ENCODE peak calls at places on chromosome 10, in seven cellular contexts. One of them, this sample, is unnamed.

GRCh38 chr10:99870051-99870730 is 87.8 kb downstream of the ABCC2 start:
- DNase-seq in H9: no peak
- DNase-seq in mesendoderm: no peak
- DNase-seq in neuronal stem cell: no peak
- DNase-seq in IMR-90: no peak
- DNase-seq in trophoblast cell: peak; percentile 87
- DNase-seq in mesenchymal stem cell: no peak
- DNase-seq in this sample: no peak

GRCh38 chr10:110083884-110084283 is 76.1 kb downstream of the ADD3 start:
- DNase-seq in mesendoderm: no peak
- DNase-seq in neuronal stem cell: no peak
- DNase-seq in mesenchymal stem cell: peak; percentile 38
- DNase-seq in IMR-90: peak; percentile 53
- DNase-seq in trophoblast cell: no peak
- DNase-seq in H9: no peak
- DNase-seq in this sample: no peak

GRCh38 chr10:27513451-27514191 is 9.5 kb downstream of the RAB18 start:
- DNase-seq in neuronal stem cell: no peak
- DNase-seq in H9: no peak
- DNase-seq in mesendoderm: peak; percentile 69
- DNase-seq in IMR-90: peak; percentile 57
- DNase-seq in trophoblast cell: peak; percentile 95
- DNase-seq in mesenchymal stem cell: peak; percentile 33
- DNase-seq in this sample: no peak

GRCh38 chr10:103256613-103257012 is 10.9 kb downstream of the RPEL1 start:
- DNase-seq in mesendoderm: no peak
- DNase-seq in H9: no peak
- DNase-seq in IMR-90: no peak
- DNase-seq in mesenchymal stem cell: no peak
- DNase-seq in neuronal stem cell: no peak
- DNase-seq in trophoblast cell: no peak
- DNase-seq in this sample: no peak

GRCh38 chr10:66783296-66783695 is 142.5 kb upstream of the LRRTM3 start:
- DNase-seq in neuronal stem cell: no peak
- DNase-seq in trophoblast cell: no peak
- DNase-seq in IMR-90: peak; percentile 56
- DNase-seq in H9: no peak
- DNase-seq in mesendoderm: no peak
- DNase-seq in mesenchymal stem cell: no peak
- DNase-seq in this sample: no peak

GRCh38 chr10:73886085-73886529 is 11.8 kb upstream of the CAMK2G start:
- DNase-seq in H9: peak; percentile 86
- DNase-seq in IMR-90: peak; percentile 82
- DNase-seq in neuronal stem cell: peak; percentile 62
- DNase-seq in mesenchymal stem cell: peak; percentile 86
- DNase-seq in trophoblast cell: peak; percentile 87
- DNase-seq in mesendoderm: peak; percentile 88
- DNase-seq in this sample: peak; percentile 81

GRCh38 chr10:132232553-132232949 is 45.8 kb downstream of the DPYSL4 start:
- DNase-seq in H9: no peak
- DNase-seq in mesendoderm: no peak
- DNase-seq in trophoblast cell: peak; percentile 36
- DNase-seq in IMR-90: no peak
- DNase-seq in mesenchymal stem cell: no peak
- DNase-seq in neuronal stem cell: no peak
- DNase-seq in this sample: no peak

GRCh38 chr10:80357804-80358125 is 1.2 kb downstream of the DYDC2 start:
- DNase-seq in mesendoderm: no peak
- DNase-seq in neuronal stem cell: no peak
- DNase-seq in trophoblast cell: no peak
- DNase-seq in mesenchymal stem cell: no peak
- DNase-seq in IMR-90: no peak
- DNase-seq in H9: no peak
- DNase-seq in this sample: no peak

GRCh38 chr10:77671594-77672252 is 34.1 kb upstream of the KCNMA1 start:
- DNase-seq in H9: no peak
- DNase-seq in IMR-90: no peak
- DNase-seq in trophoblast cell: no peak
- DNase-seq in mesenchymal stem cell: no peak
- DNase-seq in neuronal stem cell: no peak
- DNase-seq in mesendoderm: no peak
- DNase-seq in this sample: no peak

GRCh38 chr10:72074413-72075183 is 13.8 kb downstream of the SPOCK2 start:
- DNase-seq in H9: no peak
- DNase-seq in mesenchymal stem cell: no peak
- DNase-seq in IMR-90: no peak
- DNase-seq in neuronal stem cell: no peak
- DNase-seq in trophoblast cell: no peak
- DNase-seq in mesendoderm: no peak
- DNase-seq in this sample: no peak

GRCh38 chr10:96287392-96288105 is 16.2 kb upstream of the BLNK start:
- DNase-seq in trophoblast cell: peak; percentile 90
- DNase-seq in IMR-90: no peak
- DNase-seq in mesendoderm: no peak
- DNase-seq in mesenchymal stem cell: no peak
- DNase-seq in H9: no peak
- DNase-seq in neuronal stem cell: no peak
- DNase-seq in this sample: no peak

GRCh38 chr10:103897241-103897774 is 20.7 kb downstream of the STN1 start:
- DNase-seq in mesenchymal stem cell: no peak
- DNase-seq in trophoblast cell: no peak
- DNase-seq in mesendoderm: no peak
- DNase-seq in IMR-90: no peak
- DNase-seq in neuronal stem cell: no peak
- DNase-seq in H9: no peak
- DNase-seq in this sample: no peak

GRCh38 chr10:132307823-132308587 is at the start of gene STK32C:
- DNase-seq in mesendoderm: peak; percentile 92
- DNase-seq in H9: peak; percentile 94
- DNase-seq in mesenchymal stem cell: peak; percentile 88
- DNase-seq in trophoblast cell: peak; percentile 86
- DNase-seq in neuronal stem cell: peak; percentile 88
- DNase-seq in IMR-90: peak; percentile 85
- DNase-seq in this sample: peak; percentile 86

GRCh38 chr10:1424648-1425047 is 312.7 kb downstream of the ADARB2 start:
- DNase-seq in H9: no peak
- DNase-seq in mesendoderm: no peak
- DNase-seq in IMR-90: no peak
- DNase-seq in neuronal stem cell: no peak
- DNase-seq in mesenchymal stem cell: no peak
- DNase-seq in trophoblast cell: no peak
- DNase-seq in this sample: no peak

GRCh38 chr10:69949770-69950169 is 102.9 kb upstream of the MACROH2A2 start:
- DNase-seq in trophoblast cell: no peak
- DNase-seq in H9: no peak
- DNase-seq in IMR-90: no peak
- DNase-seq in neuronal stem cell: no peak
- DNase-seq in mesenchymal stem cell: no peak
- DNase-seq in mesendoderm: no peak
- DNase-seq in this sample: no peak

GRCh38 chr10:69953851-69954250 is 98.8 kb upstream of the MACROH2A2 start:
- DNase-seq in IMR-90: no peak
- DNase-seq in trophoblast cell: peak; percentile 33
- DNase-seq in mesendoderm: no peak
- DNase-seq in mesenchymal stem cell: no peak
- DNase-seq in H9: no peak
- DNase-seq in neuronal stem cell: no peak
- DNase-seq in this sample: no peak

GRCh38 chr10:69951658-69952057 is 101.0 kb upstream of the MACROH2A2 start:
- DNase-seq in trophoblast cell: no peak
- DNase-seq in IMR-90: no peak
- DNase-seq in mesenchymal stem cell: no peak
- DNase-seq in mesendoderm: no peak
- DNase-seq in neuronal stem cell: no peak
- DNase-seq in H9: no peak
- DNase-seq in this sample: no peak

GRCh38 chr10:69952801-69953200 is 99.8 kb upstream of the MACROH2A2 start:
- DNase-seq in H9: no peak
- DNase-seq in mesenchymal stem cell: no peak
- DNase-seq in neuronal stem cell: peak; percentile 66
- DNase-seq in IMR-90: no peak
- DNase-seq in trophoblast cell: no peak
- DNase-seq in mesendoderm: peak; percentile 69
- DNase-seq in this sample: no peak

DNA sequence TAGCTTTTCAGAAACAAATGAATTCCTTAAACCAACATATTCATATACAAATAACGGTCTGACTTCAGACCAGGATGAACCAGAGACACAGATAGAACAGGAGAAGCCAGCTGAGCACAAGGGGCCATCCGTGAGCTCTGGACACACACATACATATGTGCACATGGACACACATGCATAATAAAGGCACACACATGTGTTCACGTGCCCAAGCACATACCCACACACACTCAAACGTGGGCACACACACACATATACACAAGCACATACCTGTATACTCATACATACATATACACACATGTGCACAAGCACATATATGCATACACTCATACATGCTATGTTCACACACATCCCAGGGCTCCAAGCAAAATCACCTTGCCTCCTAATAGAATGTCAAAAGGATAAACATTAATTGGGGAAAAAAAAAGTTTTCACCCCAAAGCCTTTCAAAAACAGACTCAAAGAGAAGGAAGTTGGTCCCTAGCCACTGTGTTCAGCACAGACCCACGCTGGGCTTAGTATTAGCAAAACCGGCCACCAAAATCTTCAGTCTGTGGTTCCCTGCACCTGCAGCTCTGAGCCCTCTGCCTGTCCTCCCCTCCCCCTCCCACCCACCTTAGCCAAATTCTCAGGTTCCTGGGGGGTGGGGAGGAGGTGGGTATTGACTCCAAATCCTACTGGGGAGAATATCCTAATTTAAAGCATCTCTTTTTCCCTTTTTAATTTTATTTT is 100.4 kb upstream of the MACROH2A2 start:
- DNase-seq in IMR-90: no peak
- DNase-seq in neuronal stem cell: no peak
- DNase-seq in mesendoderm: no peak
- DNase-seq in mesenchymal stem cell: no peak
- DNase-seq in trophoblast cell: no peak
- DNase-seq in H9: no peak
- DNase-seq in this sample: no peak
- H2AK5ac ChIP-seq in IMR-90: no peak overlapping the region
- H2AK5ac ChIP-seq in neuronal stem cell: no peak overlapping the region
- H2AK5ac ChIP-seq in mesendoderm: no peak overlapping the region
- H2AK5ac ChIP-seq in mesenchymal stem cell: no peak overlapping the region
- H2AK5ac ChIP-seq in trophoblast cell: no peak overlapping the region
- H2AK5ac ChIP-seq in H9: no peak overlapping the region
- H2AK5ac ChIP-seq in this sample: peak overlapping the region; percentile 56

DNA sequence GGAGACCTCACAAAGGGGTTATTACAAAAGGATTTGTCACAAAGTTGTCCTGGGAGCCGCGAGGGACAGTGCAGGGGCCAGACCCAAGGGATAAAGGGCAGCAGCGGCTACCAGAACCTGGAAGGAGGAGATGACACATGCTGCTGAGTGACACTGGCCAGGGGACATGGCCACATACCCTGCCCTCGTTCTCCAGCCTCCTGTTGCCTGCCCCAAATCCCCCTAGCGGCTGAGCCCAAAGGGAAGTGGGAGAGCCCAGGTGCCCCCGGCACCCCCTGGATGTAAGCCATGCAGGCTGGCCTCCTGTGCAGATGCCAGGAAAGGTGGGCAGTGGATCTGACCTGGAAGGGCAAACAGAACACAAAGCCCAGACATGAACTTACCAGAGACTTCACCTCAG is 42.7 kb downstream of the C10orf143 start:
- DNase-seq in mesendoderm: no peak
- DNase-seq in neuronal stem cell: no peak
- DNase-seq in trophoblast cell: no peak
- DNase-seq in mesenchymal stem cell: no peak
- DNase-seq in IMR-90: no peak
- DNase-seq in H9: no peak
- DNase-seq in this sample: no peak
- H2AK5ac ChIP-seq in mesendoderm: no peak overlapping the region
- H2AK5ac ChIP-seq in neuronal stem cell: no peak overlapping the region
- H2AK5ac ChIP-seq in trophoblast cell: no peak overlapping the region
- H2AK5ac ChIP-seq in mesenchymal stem cell: no peak overlapping the region
- H2AK5ac ChIP-seq in IMR-90: no peak overlapping the region
- H2AK5ac ChIP-seq in H9: no peak overlapping the region
- H2AK5ac ChIP-seq in this sample: no peak overlapping the region

GRCh38 chr10:119494224-119495060 is 48.1 kb downstream of the RGS10 start:
- DNase-seq in mesenchymal stem cell: peak; percentile 71
- DNase-seq in H9: no peak
- DNase-seq in mesendoderm: no peak
- DNase-seq in trophoblast cell: no peak
- DNase-seq in neuronal stem cell: no peak
- DNase-seq in IMR-90: peak; percentile 76
- DNase-seq in this sample: no peak
- H2AK5ac ChIP-seq in mesenchymal stem cell: no peak overlapping the region
- H2AK5ac ChIP-seq in H9: no peak overlapping the region
- H2AK5ac ChIP-seq in mesendoderm: no peak overlapping the region
- H2AK5ac ChIP-seq in trophoblast cell: no peak overlapping the region
- H2AK5ac ChIP-seq in neuronal stem cell: no peak overlapping the region
- H2AK5ac ChIP-seq in IMR-90: peak overlapping the region; percentile 90
- H2AK5ac ChIP-seq in this sample: no peak overlapping the region

GRCh38 chr10:33377658-33378025 is 43.2 kb upstream of the NRP1 start:
- DNase-seq in trophoblast cell: no peak
- DNase-seq in H9: no peak
- DNase-seq in mesenchymal stem cell: no peak
- DNase-seq in neuronal stem cell: no peak
- DNase-seq in IMR-90: peak; percentile 48
- DNase-seq in mesendoderm: no peak
- DNase-seq in this sample: no peak

GRCh38 chr10:33385016-33385415 is 50.5 kb upstream of the NRP1 start:
- DNase-seq in mesendoderm: no peak
- DNase-seq in trophoblast cell: peak; percentile 93
- DNase-seq in mesenchymal stem cell: no peak
- DNase-seq in neuronal stem cell: no peak
- DNase-seq in IMR-90: no peak
- DNase-seq in H9: no peak
- DNase-seq in this sample: no peak

GRCh38 chr10:33381391-33381790 is 46.9 kb upstream of the NRP1 start:
- DNase-seq in H9: no peak
- DNase-seq in neuronal stem cell: no peak
- DNase-seq in mesendoderm: no peak
- DNase-seq in IMR-90: peak; percentile 11
- DNase-seq in trophoblast cell: no peak
- DNase-seq in mesenchymal stem cell: no peak
- DNase-seq in this sample: no peak

GRCh38 chr10:33385686-33386085 is 51.2 kb upstream of the NRP1 start:
- DNase-seq in trophoblast cell: no peak
- DNase-seq in neuronal stem cell: no peak
- DNase-seq in mesenchymal stem cell: no peak
- DNase-seq in IMR-90: no peak
- DNase-seq in H9: no peak
- DNase-seq in mesendoderm: no peak
- DNase-seq in this sample: no peak

DNA sequence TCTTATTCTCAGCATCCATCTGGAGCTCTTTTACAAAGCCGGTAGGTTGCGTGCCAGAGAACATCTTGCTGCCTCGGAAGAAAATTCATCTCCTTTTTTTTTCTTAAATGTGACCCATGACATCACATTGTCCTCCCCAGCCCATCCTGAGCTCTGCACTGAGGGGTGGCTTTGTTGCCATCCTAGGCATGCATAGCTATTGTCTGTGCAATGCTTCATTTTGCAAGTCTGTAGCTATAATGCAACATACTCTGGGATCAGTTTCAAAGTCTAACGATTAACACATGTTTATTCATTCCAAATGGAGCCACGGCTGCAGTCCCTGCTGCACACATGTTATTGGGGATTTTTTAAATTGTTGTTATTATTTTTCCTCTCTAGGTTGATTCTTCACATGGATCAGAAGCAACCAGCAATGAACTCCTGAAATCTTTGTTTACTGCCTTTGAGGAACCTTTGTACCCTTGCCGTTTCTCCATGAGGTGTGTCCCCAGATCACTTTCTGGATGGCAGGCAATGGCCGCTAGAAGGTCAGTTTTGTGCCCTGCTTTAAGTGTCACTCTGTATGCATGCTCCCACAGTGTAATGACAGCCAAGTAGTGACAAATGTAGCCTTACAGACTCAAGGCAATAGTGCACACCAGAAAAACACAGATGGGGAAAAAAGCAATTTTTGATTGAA is 47.6 kb upstream of the NRP1 start:
- DNase-seq in mesenchymal stem cell: no peak
- DNase-seq in neuronal stem cell: no peak
- DNase-seq in H9: no peak
- DNase-seq in IMR-90: peak; percentile 86
- DNase-seq in trophoblast cell: no peak
- DNase-seq in mesendoderm: no peak
- DNase-seq in this sample: no peak
- H2AK5ac ChIP-seq in mesenchymal stem cell: no peak overlapping the region
- H2AK5ac ChIP-seq in neuronal stem cell: no peak overlapping the region
- H2AK5ac ChIP-seq in H9: no peak overlapping the region
- H2AK5ac ChIP-seq in IMR-90: peak overlapping the region; percentile 20
- H2AK5ac ChIP-seq in trophoblast cell: no peak overlapping the region
- H2AK5ac ChIP-seq in mesendoderm: no peak overlapping the region
- H2AK5ac ChIP-seq in this sample: no peak overlapping the region

This sample was measured in H1.